ENCODE peak calls at places on chromosomes 1 and 21, in seven cellular contexts. J is activated CD4-positive, CD25-positive, alpha-beta regulatory T cell; D is H7; B is stimulated activated CD4-positive, alpha-beta T cell treated with anti-CD3 and anti-CD28 coated beads, Interleukin-2, amount 100 ng/mL, for 24 hours; G is RWPE1; R is fibroblast of mammary gland; V is kidney tubule cell. I is an unnamed sample.

GRCh38 chr21:31724552-31724951 is 7.4 kb downstream of the SCAF4 start:
- DNase-seq in J (no peak), D (no peak), B (no peak), G (no peak), R (no peak), V (no peak), I (no peak)

GRCh38 chr21:17512245-17513213 is at the start of gene CXADR:
- DNase-seq in J (peak; percentile 32), D (peak; percentile 97), B (peak; percentile 81), G (peak; percentile 84), R (no peak), V (peak; percentile 89), I (peak; percentile 80)

GRCh38 chr1:248834343-248834940 is 3.6 kb upstream of the ZNF672 start:
- DNase-seq in J (no peak), D (no peak), B (no peak), G (no peak), R (no peak), V (no peak), I (no peak)

GRCh38 chr1:61446531-61446991 is 278.4 kb downstream of the TM2D1 start:
- DNase-seq in J (no peak), D (no peak), B (no peak), G (no peak), R (peak; percentile 44), V (peak; percentile 76), I (no peak)

GRCh38 chr1:89725016-89725380 is 92.1 kb downstream of the LRRC8C start:
- DNase-seq in J (no peak), D (no peak), B (no peak), G (peak; percentile 17), R (peak; percentile 96), V (peak; percentile 55), I (no peak)

GRCh38 chr1:27562483-27563406 is 41.2 kb downstream of the AHDC1 start:
- DNase-seq in J (no peak), D (no peak), B (no peak), G (no peak), R (no peak), V (no peak), I (no peak)

GRCh38 chr1:22204989-22205913 is 62.4 kb upstream of the WNT4 start:
- DNase-seq in J (no peak), D (no peak), B (no peak), G (no peak), R (no peak), V (no peak), I (no peak)

GRCh38 chr1:114549137-114549536 is 32.3 kb downstream of the BCAS2 start:
- DNase-seq in J (no peak), D (no peak), B (no peak), G (no peak), R (peak; percentile 40), V (peak; percentile 37), I (no peak)

GRCh38 chr1:29121951-29122661 is 1.6 kb downstream of the TMEM200B start:
- DNase-seq in J (no peak), D (peak; percentile 91), B (peak; percentile 39), G (no peak), R (peak; percentile 30), V (peak; percentile 20), I (no peak)

GRCh38 chr1:4601986-4602385 is 52.4 kb upstream of the AJAP1 start:
- DNase-seq in J (no peak), D (peak; percentile 28), B (no peak), G (no peak), R (no peak), V (no peak), I (no peak)

I was measured in posterior cingulate gyrus.